ENCODE peak calls at places on chromosomes 13 and 19, in eight cellular contexts. One of them, this sample, is unnamed.

GRCh38 chr13:107157272-107157671 is 589.3 kb upstream of the ARGLU1 start:
- DNase-seq in tibial nerve: no peak
- DNase-seq in heart left ventricle: no peak
- DNase-seq in AG10803: peak
- DNase-seq in A549: no peak
- DNase-seq in colonic mucosa: no peak
- DNase-seq in cardiac fibroblast: no peak
- DNase-seq in PC-9: no peak
- DNase-seq in this sample: peak

GRCh38 chr19:33438016-33438671 is 64.6 kb downstream of the CEBPG start:
- DNase-seq in tibial nerve: no peak
- DNase-seq in heart left ventricle: peak
- DNase-seq in AG10803: peak
- DNase-seq in A549: no peak
- DNase-seq in colonic mucosa: no peak
- DNase-seq in cardiac fibroblast: no peak
- DNase-seq in PC-9: no peak
- DNase-seq in this sample: no peak

GRCh38 chr13:97015661-97016350 is 21.5 kb upstream of the OXGR1 start:
- DNase-seq in tibial nerve: no peak
- DNase-seq in heart left ventricle: no peak
- DNase-seq in AG10803: no peak
- DNase-seq in A549: no peak
- DNase-seq in colonic mucosa: no peak
- DNase-seq in cardiac fibroblast: no peak
- DNase-seq in PC-9: no peak
- DNase-seq in this sample: no peak

GRCh38 chr13:113393226-113393571 is 29.3 kb upstream of the GRTP1 start:
- DNase-seq in tibial nerve: no peak
- DNase-seq in heart left ventricle: peak
- DNase-seq in AG10803: no peak
- DNase-seq in A549: no peak
- DNase-seq in colonic mucosa: no peak
- DNase-seq in cardiac fibroblast: no peak
- DNase-seq in PC-9: no peak
- DNase-seq in this sample: no peak

GRCh38 chr19:364496-365287 is 20.1 kb upstream of the MIER2 start:
- DNase-seq in tibial nerve: no peak
- DNase-seq in heart left ventricle: no peak
- DNase-seq in AG10803: no peak
- DNase-seq in A549: no peak
- DNase-seq in colonic mucosa: no peak
- DNase-seq in cardiac fibroblast: no peak
- DNase-seq in PC-9: no peak
- DNase-seq in this sample: no peak

GRCh38 chr13:66207610-66208009 is 1022.5 kb downstream of the PCDH9 start:
- DNase-seq in tibial nerve: no peak
- DNase-seq in heart left ventricle: no peak
- DNase-seq in AG10803: no peak
- DNase-seq in A549: no peak
- DNase-seq in colonic mucosa: no peak
- DNase-seq in cardiac fibroblast: no peak
- DNase-seq in PC-9: no peak
- DNase-seq in this sample: no peak

GRCh38 chr13:42420304-42420703 is 148.4 kb downstream of the AKAP11 start:
- DNase-seq in tibial nerve: no peak
- DNase-seq in heart left ventricle: no peak
- DNase-seq in AG10803: no peak
- DNase-seq in A549: no peak
- DNase-seq in colonic mucosa: no peak
- DNase-seq in cardiac fibroblast: no peak
- DNase-seq in PC-9: no peak
- DNase-seq in this sample: no peak

GRCh38 chr19:58409010-58409790 is 751 bp downstream of the ZNF584 start:
- DNase-seq in tibial nerve: no peak
- DNase-seq in heart left ventricle: no peak
- DNase-seq in AG10803: no peak
- DNase-seq in A549: peak
- DNase-seq in colonic mucosa: no peak
- DNase-seq in cardiac fibroblast: no peak
- DNase-seq in PC-9: no peak
- DNase-seq in this sample: no peak

GRCh38 chr13:41544824-41545707 is 87.7 kb downstream of the RGCC start:
- DNase-seq in tibial nerve: no peak
- DNase-seq in heart left ventricle: no peak
- DNase-seq in AG10803: peak
- DNase-seq in A549: no peak
- DNase-seq in colonic mucosa: peak
- DNase-seq in cardiac fibroblast: peak
- DNase-seq in PC-9: peak
- DNase-seq in this sample: no peak

GRCh38 chr13:30561506-30561905 is 56.2 kb upstream of the USPL1 start:
- DNase-seq in tibial nerve: no peak
- DNase-seq in heart left ventricle: no peak
- DNase-seq in AG10803: peak
- DNase-seq in A549: no peak
- DNase-seq in colonic mucosa: no peak
- DNase-seq in cardiac fibroblast: peak
- DNase-seq in PC-9: no peak
- DNase-seq in this sample: no peak

GRCh38 chr19:28063702-28064101 is 1149.2 kb downstream of the UQCRFS1 start:
- DNase-seq in tibial nerve: no peak
- DNase-seq in heart left ventricle: no peak
- DNase-seq in AG10803: no peak
- DNase-seq in A549: no peak
- DNase-seq in colonic mucosa: no peak
- DNase-seq in cardiac fibroblast: no peak
- DNase-seq in PC-9: no peak
- DNase-seq in this sample: no peak

GRCh38 chr19:44303976-44304568 is 753 bp downstream of the ZNF235 start:
- DNase-seq in tibial nerve: no peak
- DNase-seq in heart left ventricle: no peak
- DNase-seq in AG10803: peak
- DNase-seq in A549: peak
- DNase-seq in colonic mucosa: peak
- DNase-seq in cardiac fibroblast: no peak
- DNase-seq in PC-9: no peak
- DNase-seq in this sample: peak

GRCh38 chr13:49098198-49098597 is 121.9 kb upstream of the MLNR start:
- DNase-seq in tibial nerve: no peak
- DNase-seq in heart left ventricle: peak
- DNase-seq in AG10803: peak
- DNase-seq in A549: peak
- DNase-seq in colonic mucosa: no peak
- DNase-seq in cardiac fibroblast: peak
- DNase-seq in PC-9: peak
- DNase-seq in this sample: peak

GRCh38 chr13:26377038-26377437 is 123.1 kb downstream of the CDK8 start:
- DNase-seq in tibial nerve: no peak
- DNase-seq in heart left ventricle: no peak
- DNase-seq in AG10803: peak
- DNase-seq in A549: peak
- DNase-seq in colonic mucosa: no peak
- DNase-seq in cardiac fibroblast: peak
- DNase-seq in PC-9: no peak
- DNase-seq in this sample: peak

GRCh38 chr19:48194041-48194871 is 23.8 kb downstream of the ZSWIM9 start:
- DNase-seq in tibial nerve: no peak
- DNase-seq in heart left ventricle: no peak
- DNase-seq in AG10803: no peak
- DNase-seq in A549: no peak
- DNase-seq in colonic mucosa: no peak
- DNase-seq in cardiac fibroblast: peak
- DNase-seq in PC-9: no peak
- DNase-seq in this sample: no peak

GRCh38 chr13:23777571-23777870 is 111.7 kb downstream of the MIPEP start:
- DNase-seq in tibial nerve: no peak
- DNase-seq in heart left ventricle: no peak
- DNase-seq in AG10803: no peak
- DNase-seq in A549: no peak
- DNase-seq in colonic mucosa: no peak
- DNase-seq in cardiac fibroblast: no peak
- DNase-seq in PC-9: no peak
- DNase-seq in this sample: no peak

GRCh38 chr13:44132710-44133109 is 240.9 kb upstream of the SERP2 start:
- DNase-seq in tibial nerve: peak
- DNase-seq in heart left ventricle: peak
- DNase-seq in AG10803: peak
- DNase-seq in A549: no peak
- DNase-seq in colonic mucosa: no peak
- DNase-seq in cardiac fibroblast: peak
- DNase-seq in PC-9: peak
- DNase-seq in this sample: peak

GRCh38 chr19:32197896-32198882 is 147.2 kb upstream of the ZNF507 start:
- DNase-seq in tibial nerve: no peak
- DNase-seq in heart left ventricle: no peak
- DNase-seq in AG10803: no peak
- DNase-seq in A549: no peak
- DNase-seq in colonic mucosa: no peak
- DNase-seq in cardiac fibroblast: no peak
- DNase-seq in PC-9: no peak
- DNase-seq in this sample: no peak

GRCh38 chr13:76754414-76754813 is 131.8 kb downstream of the KCTD12 start:
- DNase-seq in tibial nerve: peak
- DNase-seq in heart left ventricle: peak
- DNase-seq in AG10803: no peak
- DNase-seq in A549: no peak
- DNase-seq in colonic mucosa: no peak
- DNase-seq in cardiac fibroblast: peak
- DNase-seq in PC-9: no peak
- DNase-seq in this sample: peak

GRCh38 chr13:44300895-44301638 is 72.6 kb upstream of the SERP2 start:
- DNase-seq in tibial nerve: no peak
- DNase-seq in heart left ventricle: peak
- DNase-seq in AG10803: peak
- DNase-seq in A549: peak
- DNase-seq in colonic mucosa: no peak
- DNase-seq in cardiac fibroblast: peak
- DNase-seq in PC-9: peak
- DNase-seq in this sample: peak

GRCh38 chr19:40621283-40621682 is 20.1 kb downstream of the LTBP4 start:
- DNase-seq in tibial nerve: no peak
- DNase-seq in heart left ventricle: no peak
- DNase-seq in AG10803: no peak
- DNase-seq in A549: no peak
- DNase-seq in colonic mucosa: no peak
- DNase-seq in cardiac fibroblast: no peak
- DNase-seq in PC-9: no peak
- DNase-seq in this sample: no peak

GRCh38 chr13:98508280-98509074 is 68.4 kb downstream of the STK24 start:
- DNase-seq in tibial nerve: no peak
- DNase-seq in heart left ventricle: no peak
- DNase-seq in AG10803: peak
- DNase-seq in A549: peak
- DNase-seq in colonic mucosa: no peak
- DNase-seq in cardiac fibroblast: peak
- DNase-seq in PC-9: peak
- DNase-seq in this sample: peak

GRCh38 chr19:56155124-56155687 is 14.1 kb downstream of the ZNF444 start:
- DNase-seq in tibial nerve: no peak
- DNase-seq in heart left ventricle: peak
- DNase-seq in AG10803: no peak
- DNase-seq in A549: peak
- DNase-seq in colonic mucosa: no peak
- DNase-seq in cardiac fibroblast: no peak
- DNase-seq in PC-9: no peak
- DNase-seq in this sample: no peak

GRCh38 chr19:50383307-50383851 is 768 bp upstream of the POLD1 start:
- DNase-seq in tibial nerve: peak
- DNase-seq in heart left ventricle: no peak
- DNase-seq in AG10803: no peak
- DNase-seq in A549: no peak
- DNase-seq in colonic mucosa: no peak
- DNase-seq in cardiac fibroblast: no peak
- DNase-seq in PC-9: no peak
- DNase-seq in this sample: no peak
- H3K4me3 ChIP-seq in tibial nerve: peak
- H3K4me3 ChIP-seq in heart left ventricle: peak
- H3K4me3 ChIP-seq in AG10803: peak
- H3K4me3 ChIP-seq in A549: peak
- H3K4me3 ChIP-seq in colonic mucosa: peak
- H3K4me3 ChIP-seq in cardiac fibroblast: peak
- H3K4me3 ChIP-seq in PC-9: peak
- H3K4me3 ChIP-seq in this sample: peak

GRCh38 chr19:35741216-35741541 is 1.1 kb downstream of the IGFLR1 start:
- DNase-seq in tibial nerve: no peak
- DNase-seq in heart left ventricle: no peak
- DNase-seq in AG10803: no peak
- DNase-seq in A549: no peak
- DNase-seq in colonic mucosa: no peak
- DNase-seq in cardiac fibroblast: no peak
- DNase-seq in PC-9: no peak
- DNase-seq in this sample: no peak
- TF ChIP-seq CTCF in tibial nerve: no peak
- TF ChIP-seq CTCF in heart left ventricle: no peak
- TF ChIP-seq CTCF in AG10803: no peak
- TF ChIP-seq CTCF in A549: no peak
- TF ChIP-seq CTCF in colonic mucosa: no peak
- TF ChIP-seq CTCF in cardiac fibroblast: no peak
- TF ChIP-seq CTCF in PC-9: no peak
- TF ChIP-seq CTCF in this sample: no peak

GRCh38 chr13:110575322-110576069 is 14.0 kb upstream of the RAB20 start:
- DNase-seq in tibial nerve: peak
- DNase-seq in heart left ventricle: peak
- DNase-seq in AG10803: peak
- DNase-seq in A549: peak
- DNase-seq in colonic mucosa: no peak
- DNase-seq in cardiac fibroblast: peak
- DNase-seq in PC-9: peak
- DNase-seq in this sample: peak
- H3K4me3 ChIP-seq in tibial nerve: no peak
- H3K4me3 ChIP-seq in heart left ventricle: no peak
- H3K4me3 ChIP-seq in AG10803: no peak
- H3K4me3 ChIP-seq in A549: no peak
- H3K4me3 ChIP-seq in colonic mucosa: no peak
- H3K4me3 ChIP-seq in cardiac fibroblast: no peak
- H3K4me3 ChIP-seq in PC-9: no peak
- H3K4me3 ChIP-seq in this sample: no peak

GRCh38 chr13:21625366-21625765 is 21.4 kb upstream of the MICU2 start:
- DNase-seq in tibial nerve: no peak
- DNase-seq in heart left ventricle: no peak
- DNase-seq in AG10803: peak
- DNase-seq in A549: peak
- DNase-seq in colonic mucosa: peak
- DNase-seq in cardiac fibroblast: peak
- DNase-seq in PC-9: no peak
- DNase-seq in this sample: peak
- TF ChIP-seq CTCF in tibial nerve: no peak
- TF ChIP-seq CTCF in heart left ventricle: peak
- TF ChIP-seq CTCF in AG10803: peak
- TF ChIP-seq CTCF in A549: peak
- TF ChIP-seq CTCF in colonic mucosa: peak
- TF ChIP-seq CTCF in cardiac fibroblast: peak
- TF ChIP-seq CTCF in PC-9: peak
- TF ChIP-seq CTCF in this sample: peak